ENCODE peak calls at places on chromosomes 13 and 19, in seven cellular contexts. H is breast epithelium, Z is upper lobe of left lung, S is ovary, K is tibial nerve, J is adrenal gland, P is prostate gland. M is an unnamed sample.

GRCh38 chr19:46605356-46605821 is 4.3 kb downstream of the CALM3 start:
- DNase-seq in H (peak; percentile 40), Z (no peak), S (no peak), K (no peak), J (no peak), P (no peak), M (no peak)

GRCh38 chr13:33111414-33112110 is 95.3 kb downstream of the KL start:
- DNase-seq in H (no peak), Z (no peak), S (no peak), K (no peak), J (no peak), P (no peak), M (no peak)

GRCh38 chr19:10007811-10008211 is 2.5 kb downstream of the COL5A3 start:
- DNase-seq in H (no peak), Z (no peak), S (no peak), K (peak; percentile 15), J (peak; percentile 67), P (no peak), M (no peak)

GRCh38 chr13:39251340-39251739 is 213.1 kb downstream of the NHLRC3 start:
- DNase-seq in H (no peak), Z (no peak), S (no peak), K (no peak), J (no peak), P (no peak), M (no peak)

GRCh38 chr19:17348700-17349099 is 11.3 kb downstream of the GTPBP3 start:
- DNase-seq in H (no peak), Z (no peak), S (peak; percentile 63), K (peak; percentile 45), J (peak; percentile 78), P (no peak), M (no peak)

GRCh38 chr13:42048625-42049453 is at the start of gene DGKH:
- DNase-seq in H (peak; percentile 84), Z (peak; percentile 94), S (peak; percentile 86), K (peak; percentile 64), J (peak; percentile 80), P (peak; percentile 83), M (peak; percentile 83)

GRCh38 chr19:38713865-38714264 is 30.4 kb downstream of the CAPN12 start:
- DNase-seq in H (no peak), Z (no peak), S (no peak), K (no peak), J (no peak), P (no peak), M (no peak)

GRCh38 chr13:44306401-44307192 is 67.0 kb upstream of the SERP2 start:
- DNase-seq in H (no peak), Z (peak; percentile 8), S (peak; percentile 83), K (peak; percentile 37), J (peak; percentile 81), P (peak; percentile 74), M (no peak)

GRCh38 chr13:50128406-50129048 is 113.3 kb downstream of the KCNRG start:
- DNase-seq in H (no peak), Z (no peak), S (no peak), K (no peak), J (no peak), P (no peak), M (no peak)

GRCh38 chr13:76994281-76994680 is 2.4 kb downstream of the CLN5 start:
- DNase-seq in H (no peak), Z (no peak), S (no peak), K (no peak), J (no peak), P (no peak), M (no peak)

GRCh38 chr19:52992109-52993004 is 21.4 kb upstream of the ERVV-1 start:
- DNase-seq in H (no peak), Z (peak; percentile 73), S (peak; percentile 43), K (no peak), J (no peak), P (peak; percentile 10), M (peak; percentile 6)

GRCh38 chr13:96020155-96020575 is 33.0 kb downstream of the UGGT2 start:
- DNase-seq in H (no peak), Z (no peak), S (no peak), K (peak; percentile 42), J (peak; percentile 81), P (peak; percentile 39), M (peak; percentile 48)

GRCh38 chr19:17327654-17328516 is 6.8 kb downstream of the ANO8 start:
- DNase-seq in H (peak; percentile 87), Z (peak; percentile 92), S (peak; percentile 85), K (no peak), J (peak; percentile 94), P (peak; percentile 90), M (peak; percentile 96)

GRCh38 chr19:18379803-18380747 is 5.9 kb upstream of the GDF15 start:
- DNase-seq in H (peak; percentile 94), Z (no peak), S (peak; percentile 91), K (peak; percentile 96), J (peak; percentile 96), P (peak; percentile 94), M (peak; percentile 59)

GRCh38 chr13:87778128-87778527 is 107.0 kb downstream of the SLITRK5 start:
- DNase-seq in H (no peak), Z (no peak), S (no peak), K (no peak), J (no peak), P (no peak), M (no peak)

GRCh38 chr19:6510618-6511017 is 8.5 kb upstream of the TUBB4A start:
- DNase-seq in H (no peak), Z (no peak), S (no peak), K (no peak), J (no peak), P (no peak), M (no peak)

GRCh38 chr19:6514926-6515325 is 12.8 kb upstream of the TUBB4A start:
- DNase-seq in H (no peak), Z (no peak), S (no peak), K (no peak), J (no peak), P (no peak), M (no peak)

GRCh38 chr19:6519289-6519688 is 11.5 kb upstream of the TNFSF9 start:
- DNase-seq in H (no peak), Z (no peak), S (no peak), K (no peak), J (no peak), P (no peak), M (no peak)

GRCh38 chr19:6516659-6517291 is 14.1 kb upstream of the TNFSF9 start:
- DNase-seq in H (peak; percentile 86), Z (peak; percentile 97), S (peak; percentile 78), K (peak; percentile 83), J (peak; percentile 93), P (peak; percentile 85), M (peak; percentile 90)

DNA sequence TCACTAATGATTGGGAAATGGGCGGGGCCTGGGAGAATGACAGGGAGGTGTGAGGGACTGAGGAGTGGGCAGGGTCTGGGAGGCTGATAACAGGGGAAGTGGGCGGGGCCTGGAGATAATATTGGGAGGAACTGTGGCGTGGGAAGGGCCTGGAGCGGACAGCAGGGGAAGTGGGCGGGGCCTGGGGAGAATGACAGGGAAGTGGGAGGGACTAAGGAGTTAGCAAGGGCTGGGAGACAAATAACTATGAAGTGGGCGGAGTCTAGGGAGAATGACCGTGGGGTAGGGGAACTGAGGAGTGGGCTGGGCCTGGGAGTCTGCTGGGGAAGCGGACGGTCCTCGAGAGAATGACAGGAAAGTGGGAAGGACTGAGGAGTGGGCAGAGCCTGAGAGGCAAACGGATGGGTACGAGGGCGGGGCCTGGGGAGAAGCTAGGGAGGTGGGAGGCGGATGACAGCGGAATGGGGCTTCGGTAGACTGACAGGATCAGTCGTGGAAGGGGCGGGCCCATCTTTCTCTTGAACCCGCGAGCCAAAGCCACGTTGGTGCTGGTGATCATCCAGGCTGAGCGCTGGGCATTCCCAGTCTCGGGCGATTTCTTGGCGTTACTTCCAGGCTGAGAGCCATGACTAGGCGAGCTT is 14.0 kb upstream of the TUBB4A start:
- DNase-seq in H (peak; percentile 78), Z (peak; percentile 78), S (peak; percentile 74), K (peak; percentile 91), J (peak; percentile 98), P (peak; percentile 90), M (peak; percentile 82)
- TF ChIP-seq POLR2A in H (no peak), Z (peak; percentile 63), S (no peak), K (no peak), J (peak; percentile 73), P (peak; percentile 47), M (no peak)

GRCh38 chr19:13089139-13089856 is 13.4 kb downstream of the LYL1 start:
- DNase-seq in H (no peak), Z (no peak), S (no peak), K (no peak), J (no peak), P (no peak), M (no peak)

GRCh38 chr19:13091400-13092161 is 11.1 kb downstream of the LYL1 start:
- DNase-seq in H (no peak), Z (no peak), S (peak; percentile 86), K (peak; percentile 61), J (no peak), P (no peak), M (no peak)

GRCh38 chr19:13089857-13090507 is 12.7 kb downstream of the LYL1 start:
- DNase-seq in H (no peak), Z (no peak), S (no peak), K (no peak), J (no peak), P (no peak), M (no peak)

GRCh38 chr19:13092206-13092605 is 10.5 kb downstream of the LYL1 start:
- DNase-seq in H (no peak), Z (no peak), S (no peak), K (no peak), J (no peak), P (no peak), M (no peak)

GRCh38 chr19:13090511-13091231 is 12.0 kb downstream of the LYL1 start:
- DNase-seq in H (no peak), Z (no peak), S (no peak), K (no peak), J (no peak), P (no peak), M (no peak)
- H3K4me1 ChIP-seq in H (peaks cover 10% of the 10 kb centered on the region), Z (peaks cover 45% of the 10 kb centered on the region), S (peaks cover 29% of the 10 kb centered on the region), K (peaks cover 56% of the 10 kb centered on the region), J (peaks cover 8% of the 10 kb centered on the region), P (peaks cover 5% of the 10 kb centered on the region), M (peaks cover 21% of the 10 kb centered on the region)

GRCh38 chr13:27954406-27954851 is 14.7 kb downstream of the CDX2 start:
- DNase-seq in H (no peak), Z (peak; percentile 88), S (no peak), K (no peak), J (no peak), P (no peak), M (no peak)
- TF ChIP-seq POLR2A in H (no peak), Z (no peak), S (no peak), K (no peak), J (no peak), P (no peak), M (no peak)

GRCh38 chr19:19404879-19405860 is at the start of gene GATAD2A:
- DNase-seq in H (peak; percentile 93), Z (peak; percentile 99), S (peak; percentile 94), K (peak; percentile 93), J (peak; percentile 97), P (peak; percentile 95), M (peak; percentile 92)

GRCh38 chr19:19405919-19406877 is 723 bp downstream of the GATAD2A start:
- DNase-seq in H (no peak), Z (peak; percentile 94), S (peak; percentile 56), K (no peak), J (no peak), P (peak; percentile 16), M (peak; percentile 45)

GRCh38 chr19:19399733-19400438 is 5.6 kb upstream of the GATAD2A start:
- DNase-seq in H (no peak), Z (no peak), S (no peak), K (no peak), J (no peak), P (no peak), M (no peak)

GRCh38 chr19:19403373-19403901 is 2.0 kb upstream of the GATAD2A start:
- DNase-seq in H (no peak), Z (no peak), S (no peak), K (no peak), J (no peak), P (no peak), M (peak; percentile 26)

GRCh38 chr19:19402656-19403372 is 2.7 kb upstream of the GATAD2A start:
- DNase-seq in H (no peak), Z (no peak), S (no peak), K (no peak), J (no peak), P (no peak), M (no peak)
- H3K4me1 ChIP-seq in H (peaks cover 9% of the 10 kb centered on the region), Z (peaks cover 42% of the 10 kb centered on the region), S (peaks cover 7% of the 10 kb centered on the region), K (peaks cover 9% of the 10 kb centered on the region), J (peaks cover 49% of the 10 kb centered on the region), P (peaks cover 5% of the 10 kb centered on the region), M (peaks cover 38% of the 10 kb centered on the region)

M was measured in thyroid gland.